ENCODE peak calls at places on chromosomes 7 and 10, in five cellular contexts. One of them, this sample, is unnamed.
A peak's percentile ranks its signal among the peaks of the same experiment; 100 is the strongest.

GRCh38 chr7:68158686-68159255 is 1162.1 kb downstream of the TYW1 start:
- DNase-seq in osteocyte: no peak
- DNase-seq in CD8-positive, alpha-beta T cell: no peak
- DNase-seq in spleen: no peak
- DNase-seq in tibial artery: no peak
- DNase-seq in this sample: no peak

GRCh38 chr10:77160679-77161078 is 476.9 kb downstream of the KCNMA1 start:
- DNase-seq in osteocyte: no peak
- DNase-seq in CD8-positive, alpha-beta T cell: no peak
- DNase-seq in spleen: no peak
- DNase-seq in tibial artery: no peak
- DNase-seq in this sample: no peak

GRCh38 chr10:73999703-74000102 is 1.8 kb downstream of the VCL start:
- DNase-seq in osteocyte: no peak
- DNase-seq in CD8-positive, alpha-beta T cell: no peak
- DNase-seq in spleen: no peak
- DNase-seq in tibial artery: no peak
- DNase-seq in this sample: peak; percentile 19

GRCh38 chr10:49112851-49113250 is 2.5 kb downstream of the VSTM4 start:
- DNase-seq in osteocyte: peak; percentile 46
- DNase-seq in CD8-positive, alpha-beta T cell: no peak
- DNase-seq in spleen: no peak
- DNase-seq in tibial artery: no peak
- DNase-seq in this sample: no peak

GRCh38 chr7:32582036-32582435 is 86.7 kb downstream of the AVL9 start:
- DNase-seq in osteocyte: no peak
- DNase-seq in CD8-positive, alpha-beta T cell: no peak
- DNase-seq in spleen: no peak
- DNase-seq in tibial artery: no peak
- DNase-seq in this sample: no peak

GRCh38 chr7:33757563-33758165 is 147.7 kb upstream of the BMPER start:
- DNase-seq in osteocyte: no peak
- DNase-seq in CD8-positive, alpha-beta T cell: no peak
- DNase-seq in spleen: no peak
- DNase-seq in tibial artery: peak; percentile 46
- DNase-seq in this sample: peak; percentile 58

GRCh38 chr7:134844200-134844599 is 64.8 kb downstream of the CALD1 start:
- DNase-seq in osteocyte: no peak
- DNase-seq in CD8-positive, alpha-beta T cell: no peak
- DNase-seq in spleen: no peak
- DNase-seq in tibial artery: no peak
- DNase-seq in this sample: no peak

GRCh38 chr7:106056513-106057203 is 55.5 kb downstream of the SYPL1 start:
- DNase-seq in osteocyte: peak; percentile 88
- DNase-seq in CD8-positive, alpha-beta T cell: peak; percentile 71
- DNase-seq in spleen: peak; percentile 90
- DNase-seq in tibial artery: peak; percentile 66
- DNase-seq in this sample: peak; percentile 81

GRCh38 chr10:133275683-133276092 is 980 bp downstream of the ADAM8 start:
- DNase-seq in osteocyte: no peak
- DNase-seq in CD8-positive, alpha-beta T cell: peak; percentile 58
- DNase-seq in spleen: no peak
- DNase-seq in tibial artery: no peak
- DNase-seq in this sample: no peak

GRCh38 chr10:125538947-125539649 is 143.9 kb downstream of the TEX36 start:
- DNase-seq in osteocyte: no peak
- DNase-seq in CD8-positive, alpha-beta T cell: no peak
- DNase-seq in spleen: no peak
- DNase-seq in tibial artery: no peak
- DNase-seq in this sample: peak; percentile 74

GRCh38 chr10:5685764-5686240 is 1.2 kb downstream of the TASOR2 start:
- DNase-seq in osteocyte: no peak
- DNase-seq in CD8-positive, alpha-beta T cell: no peak
- DNase-seq in spleen: no peak
- DNase-seq in tibial artery: no peak
- DNase-seq in this sample: peak; percentile 26

GRCh38 chr7:106968160-106968559 is 76.3 kb upstream of the PRKAR2B start:
- DNase-seq in osteocyte: no peak
- DNase-seq in CD8-positive, alpha-beta T cell: no peak
- DNase-seq in spleen: no peak
- DNase-seq in tibial artery: no peak
- DNase-seq in this sample: no peak

GRCh38 chr7:150688630-150689029 is 3.1 kb downstream of the GIMAP2 start:
- DNase-seq in osteocyte: no peak
- DNase-seq in CD8-positive, alpha-beta T cell: no peak
- DNase-seq in spleen: no peak
- DNase-seq in tibial artery: no peak
- DNase-seq in this sample: no peak

GRCh38 chr7:936131-937054 is 18.1 kb downstream of the ADAP1 start:
- DNase-seq in osteocyte: no peak
- DNase-seq in CD8-positive, alpha-beta T cell: no peak
- DNase-seq in spleen: peak; percentile 60
- DNase-seq in tibial artery: no peak
- DNase-seq in this sample: peak; percentile 8

GRCh38 chr10:117188399-117188798 is 8.9 kb upstream of the KCNK18 start:
- DNase-seq in osteocyte: no peak
- DNase-seq in CD8-positive, alpha-beta T cell: no peak
- DNase-seq in spleen: no peak
- DNase-seq in tibial artery: no peak
- DNase-seq in this sample: no peak

GRCh38 chr7:92763636-92764423 is 72.5 kb downstream of the CDK6 start:
- DNase-seq in osteocyte: no peak
- DNase-seq in CD8-positive, alpha-beta T cell: no peak
- DNase-seq in spleen: no peak
- DNase-seq in tibial artery: no peak
- DNase-seq in this sample: peak; percentile 76
- TF ChIP-seq CTCF in osteocyte: no peak
- TF ChIP-seq CTCF in CD8-positive, alpha-beta T cell: no peak
- TF ChIP-seq CTCF in spleen: no peak
- TF ChIP-seq CTCF in tibial artery: no peak
- TF ChIP-seq CTCF in this sample: no peak

DNA sequence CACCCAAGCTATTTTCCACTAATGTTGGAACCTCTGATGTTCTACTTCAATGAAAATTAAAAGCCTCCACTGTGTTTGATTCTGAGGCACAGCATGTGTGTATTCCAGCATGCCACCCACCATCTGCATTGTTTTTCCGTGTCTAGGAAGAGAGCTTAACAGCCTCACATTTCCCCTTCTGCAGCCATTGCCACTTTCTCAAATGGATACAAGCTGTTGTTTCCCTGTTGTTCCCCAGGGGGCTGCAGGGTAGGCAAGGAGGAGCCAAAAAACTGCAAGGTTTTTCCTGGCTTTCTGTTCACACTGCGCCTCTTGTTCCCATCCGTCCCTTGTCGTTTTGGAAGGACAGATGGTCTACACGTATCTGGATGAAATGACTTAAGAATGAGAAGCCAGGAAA is 72.3 kb upstream of the DNAJB12 start:
- DNase-seq in osteocyte: no peak
- DNase-seq in CD8-positive, alpha-beta T cell: no peak
- DNase-seq in spleen: no peak
- DNase-seq in tibial artery: no peak
- DNase-seq in this sample: no peak
- TF ChIP-seq CTCF in osteocyte: no peak
- TF ChIP-seq CTCF in CD8-positive, alpha-beta T cell: no peak
- TF ChIP-seq CTCF in spleen: no peak
- TF ChIP-seq CTCF in tibial artery: no peak
- TF ChIP-seq CTCF in this sample: no peak

DNA sequence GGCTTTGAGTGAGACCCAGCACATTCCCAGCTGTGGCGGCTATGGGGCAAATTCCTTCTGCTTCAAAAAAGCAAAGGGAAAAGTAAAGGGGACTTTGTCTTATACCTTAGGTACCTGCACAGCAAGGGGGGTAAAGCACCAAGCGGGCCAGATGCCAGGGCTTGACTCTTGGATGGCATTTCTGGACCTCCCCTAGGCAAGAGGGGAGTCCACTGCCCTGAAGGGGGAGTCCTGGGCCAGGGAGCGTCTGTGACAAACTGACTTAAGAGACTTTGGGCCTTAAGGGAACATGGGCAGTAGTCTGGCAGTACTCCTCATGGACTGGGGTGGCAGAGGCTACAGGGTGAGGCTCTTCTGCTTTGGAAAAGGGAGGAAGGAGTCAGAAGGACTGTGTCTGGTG is 16.1 kb upstream of the FOXI2 start:
- DNase-seq in osteocyte: no peak
- DNase-seq in CD8-positive, alpha-beta T cell: no peak
- DNase-seq in spleen: no peak
- DNase-seq in tibial artery: no peak
- DNase-seq in this sample: no peak
- TF ChIP-seq CTCF in osteocyte: no peak
- TF ChIP-seq CTCF in CD8-positive, alpha-beta T cell: no peak
- TF ChIP-seq CTCF in spleen: no peak
- TF ChIP-seq CTCF in tibial artery: no peak
- TF ChIP-seq CTCF in this sample: no peak

DNA sequence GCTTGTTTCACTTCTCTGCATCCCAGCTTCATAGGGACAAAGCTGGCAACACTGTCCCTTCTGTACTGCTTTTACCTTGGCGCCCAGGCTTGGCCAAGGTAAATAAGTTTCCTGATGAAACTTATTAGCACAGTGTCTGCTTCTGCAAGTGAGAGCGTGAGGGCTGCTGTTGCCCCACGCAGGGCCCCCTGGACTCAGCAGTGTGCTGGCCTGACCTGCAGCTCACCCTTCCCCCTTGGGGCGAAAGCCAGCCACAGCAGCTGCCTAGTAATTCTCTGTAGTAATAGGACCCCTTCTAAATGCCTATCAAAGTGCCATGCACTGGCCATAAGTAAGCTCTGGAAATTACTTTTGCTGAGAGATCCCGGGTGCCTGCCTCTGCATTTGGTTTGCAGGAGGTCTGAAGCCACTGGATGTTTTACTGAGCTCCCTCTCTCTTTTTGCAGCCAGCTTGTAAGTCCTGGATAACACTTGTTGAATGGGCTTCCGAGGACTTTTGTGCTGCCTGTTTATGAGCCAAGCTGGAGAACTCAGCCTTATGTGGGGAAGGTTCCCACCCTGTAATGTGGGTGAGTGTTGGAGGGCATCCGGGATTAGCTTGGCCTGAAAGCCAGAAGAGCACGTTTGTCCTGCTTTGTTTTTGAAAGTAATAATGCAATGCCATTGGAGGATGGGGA is 294.0 kb downstream of the C7orf25 start:
- DNase-seq in osteocyte: no peak
- DNase-seq in CD8-positive, alpha-beta T cell: no peak
- DNase-seq in spleen: no peak
- DNase-seq in tibial artery: no peak
- DNase-seq in this sample: peak; percentile 52
- TF ChIP-seq CTCF in osteocyte: no peak
- TF ChIP-seq CTCF in CD8-positive, alpha-beta T cell: no peak
- TF ChIP-seq CTCF in spleen: no peak
- TF ChIP-seq CTCF in tibial artery: no peak
- TF ChIP-seq CTCF in this sample: peak; percentile 13

DNA sequence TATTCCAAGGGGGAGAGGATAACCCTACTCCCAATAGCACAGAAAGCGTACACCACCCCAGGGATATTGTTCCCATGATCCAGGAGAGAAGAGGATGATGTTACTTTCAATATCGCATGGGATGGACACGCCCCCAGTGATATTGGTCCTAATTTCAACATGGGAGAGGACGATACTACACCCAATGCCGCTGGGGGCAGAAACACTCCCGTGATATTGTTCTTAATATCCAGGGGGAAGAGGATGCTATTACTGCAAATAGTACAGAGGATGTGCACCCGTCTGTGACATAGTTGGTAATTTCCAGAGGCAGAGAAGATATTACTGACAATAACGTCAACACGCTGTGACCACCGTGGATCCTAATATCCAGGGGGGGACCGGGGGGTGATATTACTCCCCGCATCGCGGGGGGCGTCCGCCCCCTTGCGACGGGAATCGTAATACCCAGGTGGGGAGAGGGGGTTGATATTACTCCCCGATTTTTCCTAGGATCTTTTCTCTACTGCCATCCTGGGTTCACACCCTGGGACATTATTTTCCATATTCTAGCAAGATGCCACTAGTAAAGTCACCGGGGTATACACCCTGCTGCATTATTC is 16.6 kb downstream of the MEIG1 start:
- DNase-seq in osteocyte: no peak
- DNase-seq in CD8-positive, alpha-beta T cell: no peak
- DNase-seq in spleen: no peak
- DNase-seq in tibial artery: no peak
- DNase-seq in this sample: no peak
- TF ChIP-seq CTCF in osteocyte: peak; percentile 21
- TF ChIP-seq CTCF in CD8-positive, alpha-beta T cell: no peak
- TF ChIP-seq CTCF in spleen: no peak
- TF ChIP-seq CTCF in tibial artery: no peak
- TF ChIP-seq CTCF in this sample: no peak

GRCh38 chr7:143395187-143396149 is 13.2 kb downstream of the EPHA1 start:
- DNase-seq in osteocyte: no peak
- DNase-seq in CD8-positive, alpha-beta T cell: no peak
- DNase-seq in spleen: no peak
- DNase-seq in tibial artery: no peak
- DNase-seq in this sample: no peak
- TF ChIP-seq CTCF in osteocyte: no peak
- TF ChIP-seq CTCF in CD8-positive, alpha-beta T cell: no peak
- TF ChIP-seq CTCF in spleen: no peak
- TF ChIP-seq CTCF in tibial artery: no peak
- TF ChIP-seq CTCF in this sample: no peak

This sample was measured in hepatocyte.